ENCODE peak calls at places on chromosomes 1 and 21, in six cellular contexts. M is mucosa of descending colon, H is fibroblast of lung, T is cardiac muscle cell, U is endodermal cell, Y is A673. G is an unnamed sample. For H3K4me1, the result is how much of the 10 kb centered on the place peaks cover.

GRCh38 chr1:18884727-18885126 is 17.6 kb downstream of the ALDH4A1 start:
- DNase-seq in M (no peak), H (no peak), T (no peak), U (no peak), Y (no peak), G (no peak)

GRCh38 chr1:26021647-26022403 is at the start of gene EXTL1:
- DNase-seq in M (no peak), H (peak), T (peak), U (peak), Y (peak), G (no peak)

GRCh38 chr1:158101944-158102343 is 78.8 kb upstream of the CD1D start:
- DNase-seq in M (no peak), H (no peak), T (peak), U (no peak), Y (peak), G (no peak)

GRCh38 chr1:218874801-218875400 is 298.8 kb upstream of the LYPLAL1 start:
- DNase-seq in M (no peak), H (no peak), T (no peak), U (no peak), Y (no peak), G (no peak)

GRCh38 chr1:36482724-36483388 is at the start of gene CSF3R:
- DNase-seq in M (no peak), H (no peak), T (no peak), U (peak), Y (no peak), G (no peak)

GRCh38 chr1:112718691-112719418 is 3.7 kb upstream of the PPM1J start:
- DNase-seq in M (peak), H (peak), T (peak), U (peak), Y (peak), G (peak)

GRCh38 chr1:6491480-6491962 is at the start of gene PLEKHG5:
- DNase-seq in M (no peak), H (peak), T (peak), U (peak), Y (no peak), G (no peak)

GRCh38 chr1:202058001-202058908 is 47.9 kb downstream of the ELF3 start:
- DNase-seq in M (no peak), H (peak), T (no peak), U (no peak), Y (no peak), G (no peak)

GRCh38 chr1:153795934-153796785 is 21.0 kb downstream of the SLC27A3 start:
- DNase-seq in M (no peak), H (no peak), T (no peak), U (no peak), Y (no peak), G (no peak)

GRCh38 chr1:194378517-194378916 is 1192.1 kb upstream of the B3GALT2 start:
- DNase-seq in M (no peak), H (peak), T (no peak), U (peak), Y (no peak), G (no peak)

GRCh38 chr1:186980400-186980799 is 151.7 kb downstream of the PLA2G4A start:
- DNase-seq in M (no peak), H (no peak), T (no peak), U (no peak), Y (peak), G (no peak)

GRCh38 chr1:166937962-166938361 is 37.4 kb downstream of the ILDR2 start:
- DNase-seq in M (no peak), H (no peak), T (no peak), U (no peak), Y (no peak), G (no peak)

GRCh38 chr1:221263831-221264767 is 384.9 kb downstream of the HLX start:
- DNase-seq in M (no peak), H (peak), T (peak), U (peak), Y (peak), G (no peak)

GRCh38 chr1:214570442-214570841 is 19.0 kb upstream of the PTPN14 start:
- DNase-seq in M (no peak), H (peak), T (peak), U (no peak), Y (no peak), G (no peak)

GRCh38 chr1:236165238-236165981 is 23.1 kb downstream of the GPR137B start:
- DNase-seq in M (no peak), H (no peak), T (no peak), U (no peak), Y (no peak), G (no peak)

GRCh38 chr1:50458507-50458906 is 35.3 kb upstream of the DMRTA2 start:
- DNase-seq in M (no peak), H (peak), T (peak), U (no peak), Y (no peak), G (no peak)

GRCh38 chr1:219433471-219434131 is 179.3 kb downstream of the ZC3H11B start:
- DNase-seq in M (no peak), H (no peak), T (no peak), U (no peak), Y (no peak), G (no peak)

GRCh38 chr1:212838145-212838544 is 9.3 kb downstream of the SPATA45 start:
- DNase-seq in M (no peak), H (no peak), T (no peak), U (no peak), Y (no peak), G (no peak)

GRCh38 chr1:9121891-9122409 is 7.0 kb downstream of the GPR157 start:
- DNase-seq in M (no peak), H (no peak), T (no peak), U (no peak), Y (no peak), G (no peak)

GRCh38 chr1:61536174-61536573 is 188.8 kb downstream of the TM2D1 start:
- DNase-seq in M (no peak), H (no peak), T (no peak), U (no peak), Y (no peak), G (no peak)

GRCh38 chr1:154342836-154343472 is 17.6 kb downstream of the ATP8B2 start:
- DNase-seq in M (peak), H (no peak), T (no peak), U (no peak), Y (no peak), G (no peak)

GRCh38 chr21:30255679-30256078 is 27.1 kb downstream of the KRTAP24-1 start:
- DNase-seq in M (no peak), H (no peak), T (no peak), U (no peak), Y (no peak), G (no peak)

GRCh38 chr1:36966242-36966641 is 68.1 kb downstream of the GRIK3 start:
- DNase-seq in M (no peak), H (peak), T (peak), U (peak), Y (no peak), G (no peak)

GRCh38 chr1:45299981-45300668 is 26.6 kb upstream of the HPDL start:
- DNase-seq in M (no peak), H (peak), T (peak), U (peak), Y (peak), G (no peak)

GRCh38 chr1:3892748-3893147 is 7.3 kb downstream of the C1orf174 start:
- DNase-seq in M (peak), H (no peak), T (no peak), U (no peak), Y (no peak), G (no peak)

GRCh38 chr1:149986486-149987296 is 23.8 kb downstream of the OTUD7B start:
- DNase-seq in M (no peak), H (peak), T (peak), U (no peak), Y (peak), G (no peak)

GRCh38 chr1:3267550-3268270 is 186.8 kb upstream of the ARHGEF16 start:
- DNase-seq in M (no peak), H (no peak), T (no peak), U (no peak), Y (no peak), G (no peak)

GRCh38 chr1:166133857-166134256 is 32.9 kb downstream of the FAM78B start:
- DNase-seq in M (no peak), H (no peak), T (no peak), U (no peak), Y (no peak), G (no peak)

GRCh38 chr1:109761227-109762038 is 2.3 kb downstream of the EPS8L3 start:
- DNase-seq in M (peak), H (no peak), T (no peak), U (no peak), Y (no peak), G (no peak)

GRCh38 chr1:100353073-100353801 is 931 bp downstream of the CDC14A start:
- DNase-seq in M (peak), H (peak), T (no peak), U (peak), Y (peak), G (peak)

GRCh38 chr1:231666220-231666956 is 39.8 kb downstream of the DISC1 start:
- DNase-seq in M (no peak), H (no peak), T (no peak), U (no peak), Y (no peak), G (no peak)

GRCh38 chr1:210726621-210727020 is 397.9 kb downstream of the HHAT start:
- DNase-seq in M (peak), H (no peak), T (no peak), U (peak), Y (peak), G (no peak)

GRCh38 chr1:185634704-185635103 is 99.5 kb upstream of the HMCN1 start:
- DNase-seq in M (no peak), H (no peak), T (no peak), U (no peak), Y (no peak), G (no peak)

GRCh38 chr1:240562111-240562590 is 49.8 kb downstream of the GREM2 start:
- DNase-seq in M (no peak), H (peak), T (no peak), U (no peak), Y (no peak), G (peak)

GRCh38 chr1:225737179-225737578 is 40.4 kb upstream of the SRP9 start:
- DNase-seq in M (no peak), H (peak), T (no peak), U (no peak), Y (no peak), G (no peak)

GRCh38 chr1:219416598-219417238 is 196.2 kb downstream of the ZC3H11B start:
- DNase-seq in M (no peak), H (peak), T (peak), U (peak), Y (peak), G (no peak)

GRCh38 chr21:15437873-15438272 is 291.9 kb upstream of the USP25 start:
- DNase-seq in M (no peak), H (peak), T (peak), U (no peak), Y (no peak), G (no peak)

GRCh38 chr1:12339861-12340557 is 110.2 kb downstream of the VPS13D start:
- DNase-seq in M (no peak), H (no peak), T (peak), U (no peak), Y (peak), G (no peak)

GRCh38 chr1:12336436-12336835 is 106.6 kb downstream of the VPS13D start:
- DNase-seq in M (no peak), H (peak), T (peak), U (no peak), Y (no peak), G (no peak)

GRCh38 chr1:12339410-12339809 is 109.6 kb downstream of the VPS13D start:
- DNase-seq in M (no peak), H (peak), T (peak), U (no peak), Y (no peak), G (peak)

GRCh38 chr1:12338793-12339192 is 109.0 kb downstream of the VPS13D start:
- DNase-seq in M (no peak), H (no peak), T (no peak), U (no peak), Y (no peak), G (no peak)

GRCh38 chr1:12338017-12338416 is 108.2 kb downstream of the VPS13D start:
- DNase-seq in M (no peak), H (no peak), T (no peak), U (no peak), Y (no peak), G (no peak)
- H3K4me1 ChIP-seq in M (under half), H (under half), T (half or more), U (under half), Y (under half), G (under half)

GRCh38 chr1:2238361-2239055 is 10.4 kb downstream of the SKI start:
- DNase-seq in M (peak), H (no peak), T (no peak), U (no peak), Y (no peak), G (peak)

GRCh38 chr1:2241820-2242219 is 13.7 kb downstream of the SKI start:
- DNase-seq in M (no peak), H (no peak), T (no peak), U (no peak), Y (no peak), G (no peak)

GRCh38 chr1:2239384-2239985 is 11.4 kb downstream of the SKI start:
- DNase-seq in M (peak), H (no peak), T (no peak), U (peak), Y (no peak), G (no peak)

GRCh38 chr1:2240251-2241156 is 12.4 kb downstream of the SKI start:
- DNase-seq in M (peak), H (peak), T (peak), U (peak), Y (peak), G (peak)

DNA sequence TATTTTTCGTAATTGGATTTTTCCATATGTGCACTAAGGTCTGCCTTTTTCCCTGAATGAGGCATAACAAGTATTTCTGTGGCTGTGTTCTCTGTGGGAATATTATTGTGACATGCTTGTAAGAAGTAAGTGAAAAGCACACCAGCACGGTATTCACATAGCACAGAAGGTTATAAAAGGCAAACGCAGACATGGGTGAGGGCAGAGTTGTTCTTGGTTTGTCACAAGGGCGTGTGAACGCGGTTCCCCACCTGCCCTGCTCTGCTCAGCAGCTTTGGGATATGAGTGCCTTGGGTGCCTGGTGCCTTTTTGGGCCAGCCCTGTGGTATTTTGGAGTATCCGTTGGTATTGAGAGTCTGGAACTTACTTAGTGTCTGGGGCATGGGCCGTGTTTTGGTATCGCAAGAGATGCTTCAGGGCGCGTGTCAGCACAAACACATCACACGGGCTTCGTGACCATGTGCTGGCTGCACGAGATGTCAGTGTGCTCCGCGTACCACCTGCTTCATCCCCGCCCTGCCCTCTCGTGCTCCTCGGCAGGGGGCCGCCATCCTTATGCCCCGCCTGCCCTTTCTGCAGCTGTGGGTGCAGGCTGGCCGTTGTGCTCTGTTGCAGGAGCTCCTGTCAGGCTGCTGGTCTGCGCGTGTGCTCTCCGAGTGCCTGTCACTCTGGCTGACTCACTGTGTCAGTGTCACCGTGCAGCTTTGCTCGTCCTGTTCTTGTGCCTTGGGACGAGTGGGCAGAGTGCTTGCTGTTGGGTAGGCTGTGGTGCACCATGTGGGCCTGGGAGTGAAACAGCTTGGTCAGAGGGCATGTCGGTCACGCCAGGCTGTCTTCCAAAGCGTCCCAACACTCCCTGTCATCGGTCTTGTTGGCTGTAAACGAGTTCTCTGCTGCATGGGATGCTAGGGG is 15.0 kb downstream of the SKI start:
- DNase-seq in M (peak), H (peak), T (no peak), U (no peak), Y (no peak), G (peak)
- H3K4me1 ChIP-seq in M (under half), H (under half), T (under half), U (under half), Y (under half), G (under half)

GRCh38 chr1:155978325-155978972 is at the start of gene ARHGEF2:
- DNase-seq in M (peak), H (peak), T (peak), U (peak), Y (peak), G (peak)

GRCh38 chr1:155976062-155976912 is 2.1 kb downstream of the ARHGEF2 start:
- DNase-seq in M (peak), H (peak), T (peak), U (peak), Y (peak), G (no peak)

GRCh38 chr1:155977607-155978324 is 581 bp downstream of the ARHGEF2 start:
- DNase-seq in M (peak), H (no peak), T (no peak), U (peak), Y (peak), G (no peak)

GRCh38 chr1:155975375-155976061 is 2.8 kb downstream of the ARHGEF2 start:
- DNase-seq in M (no peak), H (no peak), T (no peak), U (no peak), Y (no peak), G (no peak)

DNA sequence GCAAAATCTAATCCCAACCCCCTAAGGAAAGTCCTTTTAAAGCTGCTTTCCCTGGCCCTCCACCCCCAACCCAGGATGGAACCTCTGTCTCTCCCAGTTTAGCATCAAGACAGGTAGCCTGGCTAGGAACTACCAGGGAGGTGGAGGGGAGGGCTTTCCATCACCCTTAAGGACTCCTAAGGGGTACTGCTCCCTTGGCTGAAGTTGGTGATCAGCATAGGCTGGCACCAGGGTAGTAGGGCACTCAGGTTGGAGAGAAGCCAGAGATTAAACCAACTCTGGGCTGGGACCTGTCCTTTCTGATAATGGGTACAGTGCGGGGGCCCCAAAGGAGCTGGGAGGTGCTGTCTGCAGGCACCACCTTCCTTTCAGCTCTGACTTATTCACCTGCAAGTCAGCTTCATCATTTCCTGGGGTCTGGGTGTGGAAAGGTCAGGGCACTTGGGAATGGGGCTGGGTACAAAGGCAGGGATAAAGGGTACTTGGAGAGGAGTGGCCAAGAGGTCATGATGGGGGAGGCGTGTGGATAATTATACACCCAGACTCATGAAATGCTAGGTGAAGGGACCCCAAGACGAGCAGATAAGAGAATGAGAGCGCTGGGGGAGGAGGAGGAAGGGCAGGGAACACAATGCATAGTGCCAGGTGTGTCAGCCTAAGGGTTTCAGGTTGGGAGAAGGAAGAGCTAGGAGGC is 1.3 kb downstream of the ARHGEF2 start:
- DNase-seq in M (no peak), H (no peak), T (no peak), U (peak), Y (no peak), G (no peak)
- H3K4me1 ChIP-seq in M (under half), H (under half), T (under half), U (under half), Y (half or more), G (under half)

DNA sequence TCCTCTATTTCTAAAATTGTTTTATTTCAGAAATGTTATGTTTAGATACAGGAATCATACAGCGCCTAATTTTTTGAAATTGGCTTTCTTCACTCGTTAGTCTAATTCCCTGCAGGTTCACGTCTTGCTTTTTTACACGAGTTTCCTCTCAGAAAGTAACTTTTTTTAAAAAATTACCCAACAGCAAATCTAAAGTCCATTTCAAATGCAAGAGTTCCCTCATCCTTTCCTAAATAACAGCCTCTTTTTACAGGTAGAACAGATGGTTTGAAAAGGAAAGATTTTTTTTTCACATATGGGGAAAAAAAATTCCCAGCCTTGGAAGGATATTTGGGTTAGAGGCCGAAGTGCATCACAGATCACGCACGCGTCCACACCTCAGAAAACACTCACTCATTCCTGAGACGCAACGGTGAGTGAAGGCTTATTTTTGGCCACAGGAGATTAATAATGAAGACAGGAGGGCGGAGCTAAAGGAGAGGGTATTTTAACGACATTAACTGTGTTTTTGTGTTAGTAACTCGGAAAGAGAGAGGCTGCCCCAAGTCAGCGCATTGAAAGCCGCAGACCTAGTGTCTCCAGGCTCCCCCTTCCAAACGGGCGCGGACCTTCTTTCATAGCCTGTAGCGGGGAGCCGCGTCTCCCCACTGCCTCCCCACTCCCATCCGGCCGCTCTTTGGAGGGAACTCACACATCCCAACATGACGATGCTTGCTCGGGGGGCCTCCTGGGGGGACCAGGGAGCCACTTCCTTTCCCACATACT is 936 bp upstream of the RIPK4 start:
- DNase-seq in M (peak), H (no peak), T (no peak), U (peak), Y (peak), G (no peak)
- H3K4me1 ChIP-seq in M (under half), H (under half), T (under half), U (under half), Y (under half), G (under half)